ENCODE peak calls at places on chromosomes 3 and 15, in four cellular contexts. One of them, this sample, is unnamed.

GRCh38 chr15:93929375-93930094 is 301.8 kb upstream of the MCTP2 start:
- DNase-seq in choroid plexus epithelial cell: peak
- DNase-seq in NCI-H1694 treated with DMSO at 0.1 percent for 48 hours: no peak
- DNase-seq in nephron progenitor cell: no peak
- DNase-seq in this sample: no peak

GRCh38 chr3:52450489-52451236 is 3.2 kb downstream of the TNNC1 start:
- DNase-seq in NCI-H1694 treated with DMSO at 0.1 percent for 48 hours: no peak
- DNase-seq in nephron progenitor cell: no peak
- DNase-seq in choroid plexus epithelial cell: no peak
- DNase-seq in this sample: no peak

GRCh38 chr15:39153058-39153457 is 427.8 kb upstream of the THBS1 start:
- DNase-seq in nephron progenitor cell: no peak
- DNase-seq in NCI-H1694 treated with DMSO at 0.1 percent for 48 hours: no peak
- DNase-seq in choroid plexus epithelial cell: no peak
- DNase-seq in this sample: no peak

GRCh38 chr3:125160911-125161371 is 51.6 kb downstream of the SLC12A8 start:
- DNase-seq in nephron progenitor cell: no peak
- DNase-seq in NCI-H1694 treated with DMSO at 0.1 percent for 48 hours: no peak
- DNase-seq in choroid plexus epithelial cell: no peak
- DNase-seq in this sample: no peak

GRCh38 chr3:112519424-112520001 is 20.2 kb upstream of the BTLA start:
- DNase-seq in nephron progenitor cell: peak
- DNase-seq in NCI-H1694 treated with DMSO at 0.1 percent for 48 hours: peak
- DNase-seq in choroid plexus epithelial cell: peak
- DNase-seq in this sample: peak

GRCh38 chr3:189625566-189625965 is 5.6 kb upstream of the TP63 start:
- DNase-seq in nephron progenitor cell: peak
- DNase-seq in NCI-H1694 treated with DMSO at 0.1 percent for 48 hours: no peak
- DNase-seq in choroid plexus epithelial cell: no peak
- DNase-seq in this sample: no peak

GRCh38 chr15:98609144-98609852 is 39.0 kb upstream of the IGF1R start:
- DNase-seq in NCI-H1694 treated with DMSO at 0.1 percent for 48 hours: no peak
- DNase-seq in nephron progenitor cell: no peak
- DNase-seq in choroid plexus epithelial cell: peak
- DNase-seq in this sample: no peak

GRCh38 chr3:14550651-14551611 is 10.8 kb upstream of the GRIP2 start:
- DNase-seq in NCI-H1694 treated with DMSO at 0.1 percent for 48 hours: no peak
- DNase-seq in nephron progenitor cell: no peak
- DNase-seq in choroid plexus epithelial cell: no peak
- DNase-seq in this sample: peak

GRCh38 chr3:140463401-140463800 is 214.5 kb upstream of the TRIM42 start:
- DNase-seq in nephron progenitor cell: no peak
- DNase-seq in choroid plexus epithelial cell: no peak
- DNase-seq in NCI-H1694 treated with DMSO at 0.1 percent for 48 hours: no peak
- DNase-seq in this sample: no peak

GRCh38 chr15:77032052-77032646 is 37.2 kb downstream of the PSTPIP1 start:
- DNase-seq in choroid plexus epithelial cell: no peak
- DNase-seq in nephron progenitor cell: no peak
- DNase-seq in NCI-H1694 treated with DMSO at 0.1 percent for 48 hours: no peak
- DNase-seq in this sample: no peak

GRCh38 chr3:170007031-170007663 is 30.6 kb upstream of the GPR160 start:
- DNase-seq in choroid plexus epithelial cell: peak
- DNase-seq in nephron progenitor cell: no peak
- DNase-seq in NCI-H1694 treated with DMSO at 0.1 percent for 48 hours: no peak
- DNase-seq in this sample: no peak

GRCh38 chr3:71504250-71505036 is 79.1 kb downstream of the FOXP1 start:
- DNase-seq in NCI-H1694 treated with DMSO at 0.1 percent for 48 hours: no peak
- DNase-seq in choroid plexus epithelial cell: peak
- DNase-seq in nephron progenitor cell: no peak
- DNase-seq in this sample: no peak

GRCh38 chr15:76155742-76156141 is 96.0 kb downstream of the TMEM266 start:
- DNase-seq in nephron progenitor cell: no peak
- DNase-seq in choroid plexus epithelial cell: no peak
- DNase-seq in NCI-H1694 treated with DMSO at 0.1 percent for 48 hours: no peak
- DNase-seq in this sample: no peak

GRCh38 chr15:77145370-77145769 is 74.5 kb upstream of the TSPAN3 start:
- DNase-seq in nephron progenitor cell: no peak
- DNase-seq in choroid plexus epithelial cell: no peak
- DNase-seq in NCI-H1694 treated with DMSO at 0.1 percent for 48 hours: no peak
- DNase-seq in this sample: no peak

GRCh38 chr15:21260966-21261395 is 179.3 kb downstream of the POTEB3 start:
- DNase-seq in NCI-H1694 treated with DMSO at 0.1 percent for 48 hours: no peak
- DNase-seq in nephron progenitor cell: no peak
- DNase-seq in choroid plexus epithelial cell: no peak
- DNase-seq in this sample: no peak

GRCh38 chr3:150268426-150269321 is 139.4 kb upstream of the TSC22D2 start:
- DNase-seq in choroid plexus epithelial cell: peak
- DNase-seq in nephron progenitor cell: no peak
- DNase-seq in NCI-H1694 treated with DMSO at 0.1 percent for 48 hours: no peak
- DNase-seq in this sample: no peak

GRCh38 chr3:35929158-35929557 is 289.8 kb downstream of the ARPP21 start:
- DNase-seq in nephron progenitor cell: no peak
- DNase-seq in choroid plexus epithelial cell: peak
- DNase-seq in NCI-H1694 treated with DMSO at 0.1 percent for 48 hours: no peak
- DNase-seq in this sample: no peak

GRCh38 chr3:99504258-99504657 is 134.1 kb upstream of the COL8A1 start:
- DNase-seq in nephron progenitor cell: no peak
- DNase-seq in NCI-H1694 treated with DMSO at 0.1 percent for 48 hours: no peak
- DNase-seq in choroid plexus epithelial cell: peak
- DNase-seq in this sample: no peak

GRCh38 chr15:74213858-74214284 is 11.3 kb upstream of the STRA6 start:
- DNase-seq in choroid plexus epithelial cell: no peak
- DNase-seq in NCI-H1694 treated with DMSO at 0.1 percent for 48 hours: no peak
- DNase-seq in nephron progenitor cell: no peak
- DNase-seq in this sample: peak

GRCh38 chr3:171950373-171950772 is 89.0 kb upstream of the FNDC3B start:
- DNase-seq in choroid plexus epithelial cell: peak
- DNase-seq in NCI-H1694 treated with DMSO at 0.1 percent for 48 hours: no peak
- DNase-seq in nephron progenitor cell: no peak
- DNase-seq in this sample: peak

GRCh38 chr15:74525946-74526345 is 15.1 kb upstream of the ARID3B start:
- DNase-seq in choroid plexus epithelial cell: peak
- DNase-seq in NCI-H1694 treated with DMSO at 0.1 percent for 48 hours: no peak
- DNase-seq in nephron progenitor cell: no peak
- DNase-seq in this sample: no peak

GRCh38 chr3:124168271-124168670 is 176.3 kb upstream of the ROPN1 start:
- DNase-seq in nephron progenitor cell: no peak
- DNase-seq in choroid plexus epithelial cell: peak
- DNase-seq in NCI-H1694 treated with DMSO at 0.1 percent for 48 hours: no peak
- DNase-seq in this sample: no peak

GRCh38 chr15:25181290-25182097 is 226.7 kb downstream of the SNRPN start:
- DNase-seq in choroid plexus epithelial cell: no peak
- DNase-seq in nephron progenitor cell: no peak
- DNase-seq in NCI-H1694 treated with DMSO at 0.1 percent for 48 hours: no peak
- DNase-seq in this sample: no peak